ENCODE peak calls at places on chromosomes 2 and 18, in ten cellular contexts. U is NCI-H1105, Y is GM04503, R is C1 segment of cervical spinal cord, Q is pons, B is posterior cingulate gyrus, T is endothelial cell of umbilical vein, O is SW480, Z is SK-N-SH, I is progenitor cell of endocrine pancreas. F is an unnamed sample.

GRCh38 chr18:13585379-13586153 is 140.8 kb downstream of the FAM210A start:
- DNase-seq in U (no peak), Y (no peak), R (no peak), Q (peak), B (no peak), T (no peak), O (no peak), Z (peak), I (no peak), F (no peak)

GRCh38 chr2:71531522-71532047 is 78.2 kb downstream of the DYSF start:
- DNase-seq in U (no peak), Y (no peak), R (no peak), Q (no peak), B (no peak), T (peak), O (no peak), Z (no peak), I (no peak), F (no peak)

GRCh38 chr2:149559341-149560068 is 28.1 kb downstream of the MMADHC start:
- DNase-seq in U (no peak), Y (no peak), R (no peak), Q (no peak), B (no peak), T (no peak), O (no peak), Z (no peak), I (no peak), F (no peak)

GRCh38 chr18:58507881-58508280 is 121.0 kb downstream of the ALPK2 start:
- DNase-seq in U (no peak), Y (no peak), R (no peak), Q (no peak), B (no peak), T (no peak), O (no peak), Z (no peak), I (no peak), F (peak)

GRCh38 chr18:46301081-46301480 is 196.9 kb downstream of the HAUS1 start:
- DNase-seq in U (no peak), Y (no peak), R (no peak), Q (no peak), B (no peak), T (no peak), O (no peak), Z (no peak), I (no peak), F (peak)

GRCh38 chr18:22827741-22828140 is 105.4 kb upstream of the RBBP8 start:
- DNase-seq in U (no peak), Y (no peak), R (no peak), Q (no peak), B (no peak), T (no peak), O (no peak), Z (no peak), I (no peak), F (no peak)

GRCh38 chr2:102080451-102081054 is 62.0 kb upstream of the IL1R1 start:
- DNase-seq in U (no peak), Y (no peak), R (no peak), Q (no peak), B (no peak), T (no peak), O (peak), Z (no peak), I (no peak), F (no peak)

GRCh38 chr2:1599301-1600085 is 144.8 kb downstream of the PXDN start:
- DNase-seq in U (no peak), Y (no peak), R (no peak), Q (no peak), B (no peak), T (no peak), O (no peak), Z (no peak), I (no peak), F (no peak)

GRCh38 chr2:130150181-130151144 is 5.6 kb upstream of the CCDC74B start:
- DNase-seq in U (no peak), Y (no peak), R (no peak), Q (no peak), B (no peak), T (no peak), O (no peak), Z (no peak), I (no peak), F (no peak)

GRCh38 chr2:157418215-157418614 is 25.7 kb downstream of the CYTIP start:
- DNase-seq in U (no peak), Y (no peak), R (no peak), Q (no peak), B (no peak), T (no peak), O (no peak), Z (no peak), I (no peak), F (no peak)

GRCh38 chr2:1564506-1564905 is 151.2 kb downstream of the TPO start:
- DNase-seq in U (no peak), Y (no peak), R (no peak), Q (no peak), B (no peak), T (no peak), O (no peak), Z (no peak), I (no peak), F (no peak)

GRCh38 chr18:59699750-59700534 is 2.7 kb upstream of the CCBE1 start:
- DNase-seq in U (no peak), Y (no peak), R (no peak), Q (no peak), B (no peak), T (no peak), O (no peak), Z (peak), I (no peak), F (no peak)